ENCODE peak calls at places on chromosomes 2 and 18, in four cellular contexts. P, T, Y and R are unnamed samples.

GRCh38 chr2:188244383-188244782 is 47.3 kb upstream of the GULP1 start:
- ATAC-seq in P (no peak), T (no peak), Y (no peak), R (no peak)

GRCh38 chr2:85647823-85648526 is 20.0 kb downstream of the SFTPB start:
- ATAC-seq in P (peak), T (no peak), Y (no peak), R (no peak)

GRCh38 chr2:119423811-119424210 is 7.8 kb upstream of the TMEM37 start:
- ATAC-seq in P (no peak), T (no peak), Y (no peak), R (no peak)

GRCh38 chr18:76860411-76860810 is 38.1 kb downstream of the ZNF236 start:
- ATAC-seq in P (no peak), T (no peak), Y (no peak), R (no peak)

GRCh38 chr2:99899058-99899855 is 243.1 kb downstream of the AFF3 start:
- ATAC-seq in P (no peak), T (no peak), Y (no peak), R (no peak)

GRCh38 chr18:31716362-31716761 is 32.0 kb upstream of the B4GALT6 start:
- ATAC-seq in P (no peak), T (no peak), Y (no peak), R (no peak)

GRCh38 chr2:33375054-33375453 is 101.4 kb upstream of the RASGRP3 start:
- ATAC-seq in P (no peak), T (no peak), Y (no peak), R (no peak)

GRCh38 chr2:96618599-96619283 is 19.4 kb downstream of the KANSL3 start:
- ATAC-seq in P (no peak), T (no peak), Y (no peak), R (no peak)

GRCh38 chr2:57703407-57703806 is 343.2 kb upstream of the VRK2 start:
- ATAC-seq in P (no peak), T (no peak), Y (no peak), R (no peak)

GRCh38 chr2:215979615-215980014 is 33.7 kb downstream of the MREG start:
- ATAC-seq in P (peak), T (peak), Y (no peak), R (peak)

GRCh38 chr2:233365861-233366520 is 11.7 kb downstream of the DGKD start:
- ATAC-seq in P (peak), T (peak), Y (no peak), R (no peak)

GRCh38 chr2:65548571-65549261 is 116.3 kb upstream of the SPRED2 start:
- ATAC-seq in P (no peak), T (no peak), Y (no peak), R (no peak)

GRCh38 chr18:55465313-55465712 is 122.7 kb downstream of the TCF4 start:
- ATAC-seq in P (no peak), T (no peak), Y (no peak), R (no peak)

GRCh38 chr2:42116195-42117181 is 52.7 kb upstream of the EML4 start:
- ATAC-seq in P (no peak), T (no peak), Y (no peak), R (no peak)

GRCh38 chr18:9240270-9240669 is 94.3 kb upstream of the TWSG1 start:
- ATAC-seq in P (peak), T (peak), Y (no peak), R (peak)

GRCh38 chr2:240465765-240466578 is 30.5 kb downstream of the GPC1 start:
- ATAC-seq in P (no peak), T (no peak), Y (no peak), R (no peak)

GRCh38 chr2:20209373-20210109 is 15.4 kb downstream of the SDC1 start:
- ATAC-seq in P (no peak), T (no peak), Y (no peak), R (no peak)

GRCh38 chr2:13035866-13036265 is 319.1 kb downstream of the TRIB2 start:
- ATAC-seq in P (no peak), T (no peak), Y (no peak), R (no peak)

GRCh38 chr18:52077251-52077983 is 262.6 kb upstream of the DCC start:
- ATAC-seq in P (no peak), T (no peak), Y (no peak), R (no peak)

GRCh38 chr2:44751754-44752479 is 189.6 kb upstream of the SIX3 start:
- ATAC-seq in P (no peak), T (no peak), Y (no peak), R (no peak)

GRCh38 chr2:201440182-201440581 is 11.1 kb downstream of the TRAK2 start:
- ATAC-seq in P (no peak), T (no peak), Y (no peak), R (no peak)

GRCh38 chr2:237472187-237472712 is 14.8 kb upstream of the MLPH start:
- ATAC-seq in P (no peak), T (no peak), Y (no peak), R (no peak)

GRCh38 chr18:23357992-23358594 is 95.0 kb upstream of the RIOK3 start:
- ATAC-seq in P (no peak), T (no peak), Y (peak), R (no peak)

GRCh38 chr2:179233037-179233436 is 31.6 kb downstream of the SESTD1 start:
- ATAC-seq in P (no peak), T (no peak), Y (no peak), R (no peak)

GRCh38 chr2:236360486-236360885 is 96.3 kb upstream of the ASB18 start:
- ATAC-seq in P (no peak), T (no peak), Y (no peak), R (no peak)

GRCh38 chr2:237739101-237739500 is 59.5 kb upstream of the RBM44 start:
- ATAC-seq in P (no peak), T (no peak), Y (peak), R (no peak)

GRCh38 chr2:85318222-85319182 is 9.3 kb downstream of the TGOLN2 start:
- ATAC-seq in P (peak), T (peak), Y (peak), R (peak)